ENCODE peak calls at places on chromosomes 12 and 14, in six cellular contexts. One of them, this sample, is unnamed.

GRCh38 chr12:120007272-120007671 is 18.2 kb downstream of the BICDL1 start:
- DNase-seq in endodermal cell: no peak
- DNase-seq in OCI-LY7: peak; percentile 48
- DNase-seq in fibroblast of lung: no peak
- DNase-seq in AG04450: no peak
- DNase-seq in tibial artery: no peak
- DNase-seq in this sample: no peak

GRCh38 chr14:99566009-99566389 is 38.0 kb downstream of the CCDC85C start:
- DNase-seq in endodermal cell: no peak
- DNase-seq in OCI-LY7: no peak
- DNase-seq in fibroblast of lung: no peak
- DNase-seq in AG04450: no peak
- DNase-seq in tibial artery: no peak
- DNase-seq in this sample: no peak

GRCh38 chr12:13959131-13959734 is 22.2 kb downstream of the GRIN2B start:
- DNase-seq in endodermal cell: no peak
- DNase-seq in OCI-LY7: no peak
- DNase-seq in fibroblast of lung: no peak
- DNase-seq in AG04450: no peak
- DNase-seq in tibial artery: no peak
- DNase-seq in this sample: no peak

GRCh38 chr12:19018302-19018980 is 111.1 kb upstream of the PLEKHA5 start:
- DNase-seq in endodermal cell: no peak
- DNase-seq in OCI-LY7: no peak
- DNase-seq in fibroblast of lung: peak; percentile 95
- DNase-seq in AG04450: peak; percentile 83
- DNase-seq in tibial artery: no peak
- DNase-seq in this sample: no peak

GRCh38 chr12:115017346-115017745 is 333.4 kb upstream of the TBX3 start:
- DNase-seq in endodermal cell: no peak
- DNase-seq in OCI-LY7: no peak
- DNase-seq in fibroblast of lung: no peak
- DNase-seq in AG04450: no peak
- DNase-seq in tibial artery: no peak
- DNase-seq in this sample: no peak

GRCh38 chr14:62053188-62053587 is 291.0 kb downstream of the SNAPC1 start:
- DNase-seq in endodermal cell: no peak
- DNase-seq in OCI-LY7: no peak
- DNase-seq in fibroblast of lung: no peak
- DNase-seq in AG04450: no peak
- DNase-seq in tibial artery: no peak
- DNase-seq in this sample: no peak

GRCh38 chr14:67551940-67552339 is 18.9 kb downstream of the PLEKHH1 start:
- DNase-seq in endodermal cell: no peak
- DNase-seq in OCI-LY7: no peak
- DNase-seq in fibroblast of lung: no peak
- DNase-seq in AG04450: no peak
- DNase-seq in tibial artery: no peak
- DNase-seq in this sample: no peak

GRCh38 chr12:91379051-91379775 is 196.6 kb upstream of the DCN start:
- DNase-seq in endodermal cell: no peak
- DNase-seq in OCI-LY7: no peak
- DNase-seq in fibroblast of lung: no peak
- DNase-seq in AG04450: no peak
- DNase-seq in tibial artery: no peak
- DNase-seq in this sample: no peak

GRCh38 chr12:117119592-117120198 is 20.5 kb upstream of the TESC start:
- DNase-seq in endodermal cell: peak; percentile 93
- DNase-seq in OCI-LY7: peak; percentile 58
- DNase-seq in fibroblast of lung: no peak
- DNase-seq in AG04450: no peak
- DNase-seq in tibial artery: no peak
- DNase-seq in this sample: peak; percentile 63

GRCh38 chr14:94100847-94101246 is 9.7 kb upstream of the IFI27 start:
- DNase-seq in endodermal cell: no peak
- DNase-seq in OCI-LY7: no peak
- DNase-seq in fibroblast of lung: peak; percentile 72
- DNase-seq in AG04450: peak; percentile 13
- DNase-seq in tibial artery: no peak
- DNase-seq in this sample: no peak
- TF ChIP-seq CTCF in endodermal cell: no peak
- TF ChIP-seq CTCF in OCI-LY7: no peak
- TF ChIP-seq CTCF in fibroblast of lung: no peak
- TF ChIP-seq CTCF in AG04450: no peak
- TF ChIP-seq CTCF in tibial artery: no peak
- TF ChIP-seq CTCF in this sample: no peak

DNA sequence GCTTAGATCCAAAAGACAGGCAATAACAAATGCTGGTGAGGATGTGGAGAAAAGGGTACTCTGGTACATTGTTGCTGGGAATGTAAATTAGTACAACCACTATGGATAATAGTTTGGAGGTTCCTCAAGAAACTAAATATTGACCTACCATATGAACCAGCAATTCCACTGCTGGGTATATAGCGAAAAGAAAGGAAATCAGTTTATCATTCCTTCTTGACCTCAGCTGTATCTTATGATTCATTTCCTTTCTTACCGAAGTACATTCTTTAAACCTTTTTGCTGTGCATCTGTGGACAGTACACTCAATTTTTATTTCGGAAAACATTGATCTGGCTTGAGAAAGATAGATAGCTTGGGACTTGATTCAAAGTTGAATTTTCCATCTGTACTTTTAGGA is 183.2 kb upstream of the LRFN5 start:
- DNase-seq in endodermal cell: no peak
- DNase-seq in OCI-LY7: no peak
- DNase-seq in fibroblast of lung: peak; percentile 0
- DNase-seq in AG04450: no peak
- DNase-seq in tibial artery: no peak
- DNase-seq in this sample: no peak
- H3K9me3 ChIP-seq in endodermal cell: no peaks in the 10 kb centered on the region
- H3K9me3 ChIP-seq in OCI-LY7: no peaks in the 10 kb centered on the region
- H3K9me3 ChIP-seq in fibroblast of lung: no peaks in the 10 kb centered on the region
- H3K9me3 ChIP-seq in AG04450: peaks cover 8% of the 10 kb centered on the region
- H3K9me3 ChIP-seq in tibial artery: no peaks in the 10 kb centered on the region
- H3K9me3 ChIP-seq in this sample: no peaks in the 10 kb centered on the region

GRCh38 chr14:60178164-60178563 is 13.0 kb upstream of the DHRS7 start:
- DNase-seq in endodermal cell: no peak
- DNase-seq in OCI-LY7: no peak
- DNase-seq in fibroblast of lung: no peak
- DNase-seq in AG04450: no peak
- DNase-seq in tibial artery: no peak
- DNase-seq in this sample: no peak
- H3K27ac ChIP-seq in endodermal cell: no peak overlapping the region
- H3K27ac ChIP-seq in OCI-LY7: no peak overlapping the region
- H3K27ac ChIP-seq in fibroblast of lung: no peak overlapping the region
- H3K27ac ChIP-seq in AG04450: no peak overlapping the region
- H3K27ac ChIP-seq in tibial artery: no peak overlapping the region
- H3K27ac ChIP-seq in this sample: no peak overlapping the region

DNA sequence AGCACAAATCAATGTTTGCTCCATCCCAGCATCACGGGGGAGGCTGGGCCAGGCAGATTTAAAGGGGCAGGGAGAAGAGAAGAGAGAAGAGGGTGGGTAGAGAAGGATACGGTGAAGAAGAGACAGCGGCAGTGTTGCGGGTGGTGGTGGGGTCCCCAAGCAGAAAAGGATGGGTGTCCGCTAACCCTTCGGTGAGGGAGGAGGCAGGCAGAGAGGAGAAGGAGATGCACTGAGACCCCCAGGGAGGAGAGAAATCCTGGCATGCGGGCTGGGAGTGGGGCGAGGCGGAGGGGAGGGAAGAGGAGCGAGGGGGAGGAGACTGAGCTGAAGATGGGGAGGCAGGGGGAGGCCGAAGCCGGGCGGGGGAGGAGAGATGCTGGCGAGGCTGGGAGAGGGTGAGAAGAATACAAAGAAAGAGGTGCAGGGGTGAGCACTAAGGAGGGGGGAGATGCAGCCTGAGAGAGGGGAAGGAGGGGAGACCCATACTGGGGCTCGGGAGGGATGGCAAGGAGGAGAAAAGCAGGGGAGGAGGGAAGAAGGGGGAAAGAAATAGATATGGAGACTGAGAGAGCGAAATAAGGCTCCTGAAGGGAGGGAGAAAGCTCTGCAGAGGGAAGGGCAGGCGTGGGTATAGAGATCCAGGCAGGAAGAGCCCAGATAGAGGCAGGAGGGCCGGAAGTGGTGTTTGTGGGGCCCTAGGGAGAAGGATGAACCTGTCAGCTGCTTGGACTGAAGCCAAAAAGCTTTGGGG is at the start of gene JPH4:
- DNase-seq in endodermal cell: peak; percentile 73
- DNase-seq in OCI-LY7: no peak
- DNase-seq in fibroblast of lung: no peak
- DNase-seq in AG04450: no peak
- DNase-seq in tibial artery: no peak
- DNase-seq in this sample: peak; percentile 51
- TF ChIP-seq CTCF in endodermal cell: no peak
- TF ChIP-seq CTCF in OCI-LY7: no peak
- TF ChIP-seq CTCF in fibroblast of lung: no peak
- TF ChIP-seq CTCF in AG04450: no peak
- TF ChIP-seq CTCF in tibial artery: no peak
- TF ChIP-seq CTCF in this sample: no peak

GRCh38 chr14:31855262-31855661 is 221.8 kb upstream of the ARHGAP5 start:
- DNase-seq in endodermal cell: no peak
- DNase-seq in OCI-LY7: no peak
- DNase-seq in fibroblast of lung: no peak
- DNase-seq in AG04450: no peak
- DNase-seq in tibial artery: no peak
- DNase-seq in this sample: no peak

GRCh38 chr14:31858868-31859267 is 218.2 kb upstream of the ARHGAP5 start:
- DNase-seq in endodermal cell: no peak
- DNase-seq in OCI-LY7: no peak
- DNase-seq in fibroblast of lung: peak; percentile 19
- DNase-seq in AG04450: no peak
- DNase-seq in tibial artery: no peak
- DNase-seq in this sample: no peak

DNA sequence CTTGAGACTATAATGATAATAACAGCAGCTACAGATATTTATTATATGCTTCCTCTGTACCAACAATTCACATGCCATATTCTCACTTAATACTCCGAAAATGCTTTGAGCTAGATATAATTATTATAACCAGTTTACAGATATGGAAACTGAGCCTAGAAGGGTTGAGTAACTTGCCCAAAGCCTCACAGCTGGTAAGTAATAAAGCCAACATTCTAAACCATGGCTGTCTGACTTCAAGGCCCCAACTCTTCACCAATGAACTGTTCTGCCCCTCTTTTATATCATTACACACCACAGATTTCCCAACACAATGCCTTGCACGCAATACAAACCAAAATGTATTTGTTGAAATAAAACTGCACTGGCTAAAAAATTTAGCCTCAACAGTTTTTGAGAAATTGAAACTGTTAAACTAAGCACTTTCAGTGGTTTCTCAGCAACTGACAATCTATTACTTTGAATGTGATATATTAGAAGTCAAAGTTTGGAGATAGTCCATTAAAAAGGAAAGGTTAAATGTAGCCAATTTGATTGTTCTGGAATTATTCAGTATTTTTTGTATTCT is 222.5 kb upstream of the ARHGAP5 start:
- DNase-seq in endodermal cell: no peak
- DNase-seq in OCI-LY7: no peak
- DNase-seq in fibroblast of lung: no peak
- DNase-seq in AG04450: no peak
- DNase-seq in tibial artery: no peak
- DNase-seq in this sample: no peak
- H3K9me3 ChIP-seq in endodermal cell: no peaks in the 10 kb centered on the region
- H3K9me3 ChIP-seq in OCI-LY7: no peaks in the 10 kb centered on the region
- H3K9me3 ChIP-seq in fibroblast of lung: no peaks in the 10 kb centered on the region
- H3K9me3 ChIP-seq in AG04450: no peaks in the 10 kb centered on the region
- H3K9me3 ChIP-seq in tibial artery: no peaks in the 10 kb centered on the region
- H3K9me3 ChIP-seq in this sample: no peaks in the 10 kb centered on the region

This sample was measured in WERI-Rb-1.